ENCODE peak calls at places on chromosomes 4 and X, in seven cellular contexts. G is stimulated activated CD8-positive, alpha-beta memory T cell treated with anti-CD3 and anti-CD28 coated beads, Interleukin-7, amount 100 ng/mL, for 24 hours; H is AG08396; E is pancreas; O is choroid plexus epithelial cell; V is DMS 273 treated with DMSO at 0.1 percent for 48 hours; U is BE2C. Q is an unnamed sample.
A peak's percentile ranks its signal among the peaks of the same experiment; 100 is the strongest.

GRCh38 chr4:102693266-102693850 is 67.4 kb downstream of the MANBA start:
- DNase-seq in G (no peak), H (no peak), E (no peak), O (no peak), V (no peak), U (no peak), Q (no peak)

GRCh38 chr4:154559141-154559841 is 3.5 kb upstream of the FGB start:
- DNase-seq in G (no peak), H (peak; percentile 24), E (no peak), O (peak; percentile 86), V (peak; percentile 0), U (peak; percentile 18), Q (peak; percentile 65)

GRCh38 chr4:105145059-105145912 is 1.4 kb upstream of the TET2 start:
- DNase-seq in G (no peak), H (no peak), E (no peak), O (peak; percentile 18), V (no peak), U (no peak), Q (peak; percentile 10)

GRCh38 chrX:51148848-51149247 is 183.8 kb upstream of the NUDT10 start:
- DNase-seq in G (no peak), H (no peak), E (no peak), O (no peak), V (no peak), U (no peak), Q (no peak)

GRCh38 chr4:3423406-3423805 is 18.4 kb upstream of the HGFAC start:
- DNase-seq in G (no peak), H (no peak), E (no peak), O (no peak), V (no peak), U (no peak), Q (no peak)

GRCh38 chrX:18290200-18290599 is 64.3 kb downstream of the SCML2 start:
- DNase-seq in G (no peak), H (no peak), E (no peak), O (no peak), V (peak; percentile 58), U (no peak), Q (peak; percentile 30)

GRCh38 chr4:171715973-171716372 is 97.2 kb upstream of the GALNTL6 start:
- DNase-seq in G (no peak), H (no peak), E (no peak), O (no peak), V (no peak), U (no peak), Q (no peak)

GRCh38 chrX:155874571-155875244 is 6.4 kb upstream of the VAMP7 start:
- DNase-seq in G (no peak), H (peak; percentile 7), E (no peak), O (no peak), V (no peak), U (no peak), Q (no peak)

Q was measured in fibroblast of the aortic adventitia.